ENCODE peak calls at places on chromosomes 4 and X, in five cellular contexts. One of them, this sample, is unnamed.

GRCh38 chrX:153644356-153645125 is 2.5 kb upstream of the DUSP9 start:
- DNase-seq in neuronal stem cell: no peak
- DNase-seq in mesenchymal stem cell: no peak
- DNase-seq in H1: peak; percentile 53
- DNase-seq in H9: peak; percentile 43
- DNase-seq in this sample: no peak

GRCh38 chr4:88335092-88335665 is 43.5 kb upstream of the HERC6 start:
- DNase-seq in neuronal stem cell: no peak
- DNase-seq in H1: peak; percentile 38
- DNase-seq in mesenchymal stem cell: peak; percentile 63
- DNase-seq in H9: peak; percentile 30
- DNase-seq in this sample: no peak

GRCh38 chrX:114924846-114925245 is 92.6 kb downstream of the IL13RA2 start:
- DNase-seq in H9: no peak
- DNase-seq in neuronal stem cell: no peak
- DNase-seq in mesenchymal stem cell: peak; percentile 33
- DNase-seq in H1: no peak
- DNase-seq in this sample: no peak

GRCh38 chr4:184420402-184420801 is 53.9 kb downstream of the IRF2 start:
- DNase-seq in mesenchymal stem cell: no peak
- DNase-seq in H9: no peak
- DNase-seq in neuronal stem cell: no peak
- DNase-seq in H1: no peak
- DNase-seq in this sample: no peak

GRCh38 chr4:55499495-55499894 is 47.2 kb downstream of the CLOCK start:
- DNase-seq in H9: no peak
- DNase-seq in mesenchymal stem cell: no peak
- DNase-seq in neuronal stem cell: no peak
- DNase-seq in H1: peak; percentile 52
- DNase-seq in this sample: no peak

GRCh38 chrX:13177921-13178320 is 133.5 kb upstream of the FAM9C start:
- DNase-seq in neuronal stem cell: no peak
- DNase-seq in H9: no peak
- DNase-seq in H1: no peak
- DNase-seq in mesenchymal stem cell: no peak
- DNase-seq in this sample: no peak

GRCh38 chrX:19350831-19351447 is 7.2 kb downstream of the PDHA1 start:
- DNase-seq in mesenchymal stem cell: no peak
- DNase-seq in H1: no peak
- DNase-seq in neuronal stem cell: no peak
- DNase-seq in H9: no peak
- DNase-seq in this sample: no peak

GRCh38 chr4:98838977-98839618 is 89.8 kb downstream of the EIF4E start:
- DNase-seq in H9: no peak
- DNase-seq in mesenchymal stem cell: peak; percentile 30
- DNase-seq in neuronal stem cell: no peak
- DNase-seq in H1: no peak
- DNase-seq in this sample: peak; percentile 24

GRCh38 chr4:164997324-164997723 is 19.9 kb upstream of the TRIM61 start:
- DNase-seq in neuronal stem cell: no peak
- DNase-seq in mesenchymal stem cell: peak; percentile 3
- DNase-seq in H1: no peak
- DNase-seq in H9: no peak
- DNase-seq in this sample: peak; percentile 34

GRCh38 chrX:48823029-48823428 is 3.3 kb upstream of the ERAS start:
- DNase-seq in H9: no peak
- DNase-seq in neuronal stem cell: no peak
- DNase-seq in H1: no peak
- DNase-seq in mesenchymal stem cell: no peak
- DNase-seq in this sample: no peak

GRCh38 chrX:5898463-5898862 is 330.2 kb downstream of the NLGN4X start:
- DNase-seq in H9: no peak
- DNase-seq in mesenchymal stem cell: no peak
- DNase-seq in H1: no peak
- DNase-seq in neuronal stem cell: no peak
- DNase-seq in this sample: no peak

GRCh38 chr4:70177117-70177516 is 18.4 kb upstream of the ODAM start:
- DNase-seq in H1: no peak
- DNase-seq in neuronal stem cell: no peak
- DNase-seq in H9: no peak
- DNase-seq in mesenchymal stem cell: no peak
- DNase-seq in this sample: no peak

GRCh38 chr4:128591482-128591881 is 218.0 kb upstream of the JADE1 start:
- DNase-seq in H9: no peak
- DNase-seq in mesenchymal stem cell: peak; percentile 17
- DNase-seq in H1: peak; percentile 30
- DNase-seq in neuronal stem cell: no peak
- DNase-seq in this sample: peak; percentile 68

GRCh38 chrX:153463031-153463430 is 7.3 kb downstream of the HAUS7 start:
- DNase-seq in mesenchymal stem cell: no peak
- DNase-seq in H1: no peak
- DNase-seq in H9: no peak
- DNase-seq in neuronal stem cell: no peak
- DNase-seq in this sample: no peak

GRCh38 chrX:4043951-4044350 is 330.5 kb upstream of the PRKX start:
- DNase-seq in mesenchymal stem cell: no peak
- DNase-seq in H1: no peak
- DNase-seq in H9: no peak
- DNase-seq in neuronal stem cell: no peak
- DNase-seq in this sample: no peak

GRCh38 chrX:9677098-9677739 is 88.4 kb downstream of the GPR143 start:
- DNase-seq in mesenchymal stem cell: no peak
- DNase-seq in H9: no peak
- DNase-seq in neuronal stem cell: no peak
- DNase-seq in H1: no peak
- DNase-seq in this sample: no peak

GRCh38 chrX:96907888-96908287 is 24.2 kb downstream of the RPA4 start:
- DNase-seq in neuronal stem cell: no peak
- DNase-seq in H9: no peak
- DNase-seq in H1: no peak
- DNase-seq in mesenchymal stem cell: no peak
- DNase-seq in this sample: no peak

GRCh38 chr4:1516881-1517480 is 110.7 kb upstream of the NKX1-1 start:
- DNase-seq in mesenchymal stem cell: no peak
- DNase-seq in neuronal stem cell: no peak
- DNase-seq in H9: no peak
- DNase-seq in H1: no peak
- DNase-seq in this sample: no peak

GRCh38 chr4:8908206-8908893 is 36.7 kb upstream of the HMX1 start:
- DNase-seq in H9: peak; percentile 28
- DNase-seq in H1: peak; percentile 39
- DNase-seq in mesenchymal stem cell: no peak
- DNase-seq in neuronal stem cell: no peak
- DNase-seq in this sample: no peak

GRCh38 chr4:69066945-69067344 is 29.3 kb upstream of the UGT2B7 start:
- DNase-seq in neuronal stem cell: no peak
- DNase-seq in H9: no peak
- DNase-seq in H1: no peak
- DNase-seq in mesenchymal stem cell: peak; percentile 14
- DNase-seq in this sample: no peak

GRCh38 chr4:48832571-48832970 is 1.7 kb downstream of the OCIAD1 start:
- DNase-seq in H9: no peak
- DNase-seq in mesenchymal stem cell: no peak
- DNase-seq in neuronal stem cell: no peak
- DNase-seq in H1: no peak
- DNase-seq in this sample: no peak

GRCh38 chr4:48827622-48828021 is 3.3 kb upstream of the OCIAD1 start:
- DNase-seq in H1: no peak
- DNase-seq in H9: no peak
- DNase-seq in neuronal stem cell: no peak
- DNase-seq in mesenchymal stem cell: no peak
- DNase-seq in this sample: no peak

GRCh38 chr4:48831532-48832015 is 686 bp downstream of the OCIAD1 start:
- DNase-seq in neuronal stem cell: no peak
- DNase-seq in mesenchymal stem cell: no peak
- DNase-seq in H9: no peak
- DNase-seq in H1: no peak
- DNase-seq in this sample: no peak

GRCh38 chr4:48836658-48837057 is 5.8 kb downstream of the OCIAD1 start:
- DNase-seq in H1: no peak
- DNase-seq in mesenchymal stem cell: no peak
- DNase-seq in neuronal stem cell: no peak
- DNase-seq in H9: no peak
- DNase-seq in this sample: no peak

DNA sequence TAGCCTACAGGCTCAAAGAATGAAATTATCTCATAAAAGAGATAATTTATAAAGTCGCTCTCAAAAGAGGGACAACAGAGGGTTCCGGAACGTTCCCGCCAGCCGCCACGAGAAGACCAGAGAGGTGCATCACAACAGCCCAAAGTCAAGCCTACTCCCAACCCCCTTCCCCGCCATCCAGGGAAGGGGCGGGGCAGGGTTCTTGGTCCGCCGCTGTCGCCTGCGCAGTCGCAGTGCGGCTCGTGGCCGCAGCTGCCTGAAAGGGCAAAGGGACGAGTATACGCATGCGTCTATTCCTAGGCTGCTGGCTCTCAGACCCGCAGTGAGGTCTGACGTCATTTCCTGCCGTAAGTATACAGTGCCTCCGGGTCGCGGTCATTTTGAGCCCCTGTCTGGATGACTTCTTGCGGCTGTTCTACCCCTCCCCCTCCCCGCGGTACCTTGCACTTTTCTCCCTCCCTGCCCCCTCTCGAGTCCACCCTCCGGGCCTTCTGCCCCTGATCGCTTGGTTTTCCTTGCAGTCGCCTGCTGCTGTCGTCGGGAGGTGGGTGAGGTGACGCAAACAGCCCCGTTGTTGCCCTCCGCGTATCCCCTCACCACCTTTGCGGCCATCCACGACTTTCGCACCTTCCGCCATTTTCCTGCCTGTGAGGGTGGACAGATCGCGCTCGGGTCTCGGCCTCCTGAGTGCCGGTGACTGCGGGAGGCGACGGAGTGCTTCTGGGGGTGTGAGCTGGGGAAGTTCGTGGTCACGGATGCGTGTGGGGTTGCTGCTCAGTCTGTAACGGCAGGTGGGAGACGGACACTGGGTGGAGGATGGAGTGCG is at the start of gene OCIAD1:
- DNase-seq in neuronal stem cell: peak; percentile 97
- DNase-seq in H9: peak; percentile 99
- DNase-seq in H1: peak; percentile 89
- DNase-seq in mesenchymal stem cell: peak; percentile 99
- DNase-seq in this sample: peak; percentile 100
- H4K91ac ChIP-seq in neuronal stem cell: peak within 1 kb of the TSS; percentile 90
- H4K91ac ChIP-seq in H9: peak within 1 kb of the TSS; percentile 72
- H4K91ac ChIP-seq in H1: peak within 1 kb of the TSS; percentile 95
- H4K91ac ChIP-seq in mesenchymal stem cell: peak within 1 kb of the TSS; percentile 97
- H4K91ac ChIP-seq in this sample: peak within 1 kb of the TSS; percentile 98

GRCh38 chrX:22481436-22481835 is 208.7 kb downstream of the CBLL2 start:
- DNase-seq in H1: no peak
- DNase-seq in H9: no peak
- DNase-seq in mesenchymal stem cell: no peak
- DNase-seq in neuronal stem cell: no peak
- DNase-seq in this sample: no peak
- H2BK12ac ChIP-seq in H1: no peak overlapping the region
- H2BK12ac ChIP-seq in H9: no peak overlapping the region
- H2BK12ac ChIP-seq in mesenchymal stem cell: no peak overlapping the region
- H2BK12ac ChIP-seq in neuronal stem cell: no peak overlapping the region
- H2BK12ac ChIP-seq in this sample: no peak overlapping the region

DNA sequence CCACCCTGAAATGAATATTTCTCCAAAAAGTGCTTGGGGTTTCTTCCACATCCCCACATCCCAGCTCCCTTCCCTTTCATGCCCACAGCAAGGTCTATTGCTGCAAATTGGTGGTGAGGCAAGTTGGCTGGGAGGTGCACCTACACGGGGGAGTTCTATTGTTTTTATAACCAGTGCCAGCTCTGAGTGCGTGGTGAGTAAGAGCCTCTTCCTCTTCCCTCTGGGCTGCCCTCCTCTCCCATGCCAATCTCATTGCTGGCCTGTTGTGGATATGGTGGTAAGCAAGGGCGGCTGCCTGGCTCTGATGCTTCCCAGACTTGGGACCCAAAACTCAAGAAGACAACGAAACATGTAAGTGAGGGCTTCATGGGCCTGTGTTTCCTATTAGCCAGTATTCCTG is 204.3 kb downstream of the SHROOM3 start:
- DNase-seq in H9: no peak
- DNase-seq in mesenchymal stem cell: no peak
- DNase-seq in H1: no peak
- DNase-seq in neuronal stem cell: no peak
- DNase-seq in this sample: no peak
- H4K91ac ChIP-seq in H9: no peak overlapping the region
- H4K91ac ChIP-seq in mesenchymal stem cell: no peak overlapping the region
- H4K91ac ChIP-seq in H1: no peak overlapping the region
- H4K91ac ChIP-seq in neuronal stem cell: no peak overlapping the region
- H4K91ac ChIP-seq in this sample: no peak overlapping the region

GRCh38 chr4:52837716-52838558 is 24.2 kb upstream of the RASL11B start:
- DNase-seq in mesenchymal stem cell: peak; percentile 80
- DNase-seq in neuronal stem cell: no peak
- DNase-seq in H9: no peak
- DNase-seq in H1: no peak
- DNase-seq in this sample: peak; percentile 77

GRCh38 chr4:52833941-52834525 is 28.1 kb upstream of the RASL11B start:
- DNase-seq in H1: no peak
- DNase-seq in neuronal stem cell: no peak
- DNase-seq in H9: no peak
- DNase-seq in mesenchymal stem cell: no peak
- DNase-seq in this sample: peak; percentile 78

GRCh38 chr4:52838729-52839722 is 23.1 kb upstream of the RASL11B start:
- DNase-seq in H9: no peak
- DNase-seq in neuronal stem cell: no peak
- DNase-seq in H1: no peak
- DNase-seq in mesenchymal stem cell: no peak
- DNase-seq in this sample: no peak

GRCh38 chr4:52836653-52837052 is 25.5 kb upstream of the RASL11B start:
- DNase-seq in H1: no peak
- DNase-seq in H9: no peak
- DNase-seq in mesenchymal stem cell: peak; percentile 32
- DNase-seq in neuronal stem cell: no peak
- DNase-seq in this sample: no peak

DNA sequence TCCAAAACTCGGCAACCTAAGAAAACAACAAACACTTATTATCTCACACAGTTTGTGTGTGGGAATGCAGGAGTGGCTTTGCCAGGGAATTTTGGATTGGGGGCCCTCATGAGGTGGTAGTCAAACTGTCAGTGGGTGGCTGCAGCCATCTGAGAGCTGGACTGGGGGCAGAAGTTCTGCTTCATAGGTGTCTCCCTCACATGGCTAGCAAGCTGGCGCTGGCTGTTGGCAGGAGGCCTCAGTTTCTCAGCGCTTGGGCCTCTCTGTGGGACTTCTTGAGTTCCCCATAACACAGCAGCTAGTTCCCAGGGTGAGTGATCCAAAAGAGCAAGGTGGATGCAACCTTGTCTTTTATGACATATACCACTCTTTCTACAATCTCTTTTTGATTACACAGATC is 26.0 kb upstream of the RASL11B start:
- DNase-seq in H9: no peak
- DNase-seq in H1: no peak
- DNase-seq in mesenchymal stem cell: no peak
- DNase-seq in neuronal stem cell: no peak
- DNase-seq in this sample: no peak
- H2BK12ac ChIP-seq in H9: peak overlapping the region; percentile 47
- H2BK12ac ChIP-seq in H1: peak overlapping the region; percentile 78
- H2BK12ac ChIP-seq in mesenchymal stem cell: no peak overlapping the region
- H2BK12ac ChIP-seq in neuronal stem cell: no peak overlapping the region
- H2BK12ac ChIP-seq in this sample: peak overlapping the region; percentile 83